ENCODE peak calls at places on chromosomes 16 and 17, in seven cellular contexts. C is neural progenitor cell, R is cardiac muscle cell, Z is tibial nerve, V is breast epithelium, K is thyroid gland, U is heart right ventricle. G is an unnamed sample.

GRCh38 chr17:76887809-76888208 is 19.6 kb downstream of the MGAT5B start:
- DNase-seq in U (no peak), V (no peak), K (no peak), C (no peak), Z (no peak), R (peak; percentile 4), G (no peak)

GRCh38 chr16:25855063-25855462 is 163.3 kb downstream of the HS3ST4 start:
- DNase-seq in Z (no peak), V (no peak), K (no peak), U (no peak), R (no peak), C (no peak), G (no peak)

GRCh38 chr16:28276301-28276700 is 16.0 kb upstream of the SBK1 start:
- DNase-seq in R (no peak), C (no peak), U (no peak), V (no peak), K (no peak), Z (no peak), G (no peak)

GRCh38 chr17:62140836-62141235 is 75.8 kb upstream of the MED13 start:
- DNase-seq in C (no peak), R (peak; percentile 67), K (peak; percentile 72), Z (no peak), V (no peak), U (no peak), G (no peak)

GRCh38 chr16:57279780-57280638 is 4.5 kb downstream of the PLLP start:
- DNase-seq in U (no peak), K (no peak), Z (no peak), V (no peak), R (no peak), C (no peak), G (no peak)

GRCh38 chr17:72253597-72253996 is 132.8 kb downstream of the SOX9 start:
- DNase-seq in U (no peak), R (no peak), V (no peak), C (no peak), K (no peak), Z (no peak), G (no peak)

GRCh38 chr17:10683853-10684252 is 13.5 kb downstream of the SCO1 start:
- DNase-seq in U (no peak), Z (no peak), R (peak; percentile 55), V (no peak), C (peak; percentile 41), K (no peak), G (no peak)

GRCh38 chr17:57475786-57476185 is 219.5 kb downstream of the MSI2 start:
- DNase-seq in C (peak; percentile 48), K (no peak), Z (no peak), U (no peak), R (no peak), V (no peak), G (no peak)

GRCh38 chr17:77606865-77607210 is 351.7 kb upstream of the TNRC6C start:
- DNase-seq in R (no peak), K (no peak), U (no peak), Z (no peak), C (no peak), V (no peak), G (no peak)

GRCh38 chr17:40017422-40018080 is 2.3 kb downstream of the CSF3 start:
- DNase-seq in V (no peak), C (no peak), K (no peak), U (peak; percentile 48), R (peak; percentile 12), Z (no peak), G (no peak)

GRCh38 chr17:16818821-16819683 is 129.0 kb downstream of the CCDC144A start:
- DNase-seq in Z (no peak), V (no peak), U (peak; percentile 17), C (no peak), K (no peak), R (no peak), G (no peak)

GRCh38 chr17:65389426-65389825 is 172.0 kb downstream of the AXIN2 start:
- DNase-seq in R (peak; percentile 33), Z (no peak), C (no peak), U (no peak), K (no peak), V (no peak), G (no peak)

GRCh38 chr16:27315333-27316037 is 1.7 kb downstream of the IL4R start:
- DNase-seq in K (no peak), Z (peak; percentile 48), U (peak; percentile 36), V (no peak), R (peak; percentile 84), C (peak; percentile 43), G (peak; percentile 23)

GRCh38 chr16:47971225-47971624 is 184.6 kb downstream of the ABCC12 start:
- DNase-seq in V (no peak), Z (no peak), K (no peak), R (no peak), C (no peak), U (no peak), G (no peak)

GRCh38 chr16:56732832-56733231 is 2.9 kb downstream of the NUP93 start:
- DNase-seq in U (no peak), V (no peak), K (no peak), R (no peak), Z (no peak), C (no peak), G (no peak)

GRCh38 chr17:80264048-80264792 is 3.6 kb downstream of the RNF213 start:
- DNase-seq in Z (no peak), K (no peak), U (no peak), V (no peak), C (no peak), R (no peak), G (no peak)

GRCh38 chr17:53924530-53925455 is 102.1 kb downstream of the KIF2B start:
- DNase-seq in V (no peak), R (no peak), C (peak; percentile 36), U (no peak), K (no peak), Z (no peak), G (no peak)

GRCh38 chr16:15509051-15509592 is 74.7 kb downstream of the BMERB1 start:
- DNase-seq in R (no peak), C (no peak), U (no peak), K (no peak), Z (no peak), V (peak; percentile 54), G (no peak)

GRCh38 chr17:3988297-3989120 is 24.3 kb upstream of the ATP2A3 start:
- DNase-seq in Z (no peak), K (no peak), C (no peak), V (no peak), R (peak; percentile 79), U (no peak), G (no peak)

DNA sequence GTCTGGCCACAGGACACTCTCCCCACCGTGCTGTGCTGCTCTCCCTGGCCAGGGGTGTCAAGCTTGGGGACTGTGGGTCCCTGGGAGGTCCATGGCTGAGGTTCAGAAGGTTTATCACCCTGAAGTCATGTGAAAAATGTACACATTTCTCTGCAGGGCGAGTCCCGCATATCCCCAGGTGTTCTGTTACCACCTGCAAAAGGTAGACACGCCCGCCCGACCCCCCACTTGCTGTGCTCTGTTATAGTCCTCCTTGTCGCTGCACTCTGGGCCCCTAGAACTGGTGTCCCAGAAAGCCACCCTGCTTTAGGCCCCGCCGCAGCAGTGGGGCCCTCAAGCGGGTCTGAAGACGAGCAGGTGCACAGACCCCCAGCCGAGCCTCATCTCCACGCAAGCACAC is 11.8 kb downstream of the JPT2 start:
- DNase-seq in C (no peak), Z (no peak), V (no peak), R (no peak), U (no peak), K (no peak), G (no peak)
- H3K4me3 ChIP-seq in C (no peak overlapping the region), Z (no peak overlapping the region), V (no peak overlapping the region), R (no peak overlapping the region), U (no peak overlapping the region), K (no peak overlapping the region), G (no peak overlapping the region)

DNA sequence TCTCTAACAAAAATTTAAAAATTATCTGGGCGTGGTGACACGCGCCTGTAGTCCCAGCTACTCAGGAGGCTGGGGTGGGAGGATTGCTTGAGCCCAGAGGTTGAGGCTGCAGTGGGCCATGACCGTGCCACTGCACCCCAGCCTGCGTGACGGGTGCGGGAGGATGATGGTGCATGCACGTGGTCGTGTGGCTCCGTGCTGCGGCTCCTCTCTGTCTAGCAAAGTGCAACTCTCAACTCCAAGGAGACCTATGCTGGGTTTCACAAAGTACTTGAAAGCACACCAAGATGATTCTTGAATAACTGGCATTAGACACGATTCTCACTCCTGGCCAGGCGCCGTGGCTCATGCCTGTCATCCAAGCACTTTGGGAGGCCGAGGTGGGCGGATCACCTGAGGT is 25.8 kb downstream of the NXN start:
- DNase-seq in C (no peak), Z (no peak), K (peak; percentile 27), V (no peak), U (no peak), R (no peak), G (no peak)
- H3K27ac ChIP-seq in C (no peak overlapping the region), Z (no peak overlapping the region), K (no peak overlapping the region), V (peak overlapping the region; percentile 32), U (no peak overlapping the region), R (peak overlapping the region; percentile 99), G (no peak overlapping the region)

DNA sequence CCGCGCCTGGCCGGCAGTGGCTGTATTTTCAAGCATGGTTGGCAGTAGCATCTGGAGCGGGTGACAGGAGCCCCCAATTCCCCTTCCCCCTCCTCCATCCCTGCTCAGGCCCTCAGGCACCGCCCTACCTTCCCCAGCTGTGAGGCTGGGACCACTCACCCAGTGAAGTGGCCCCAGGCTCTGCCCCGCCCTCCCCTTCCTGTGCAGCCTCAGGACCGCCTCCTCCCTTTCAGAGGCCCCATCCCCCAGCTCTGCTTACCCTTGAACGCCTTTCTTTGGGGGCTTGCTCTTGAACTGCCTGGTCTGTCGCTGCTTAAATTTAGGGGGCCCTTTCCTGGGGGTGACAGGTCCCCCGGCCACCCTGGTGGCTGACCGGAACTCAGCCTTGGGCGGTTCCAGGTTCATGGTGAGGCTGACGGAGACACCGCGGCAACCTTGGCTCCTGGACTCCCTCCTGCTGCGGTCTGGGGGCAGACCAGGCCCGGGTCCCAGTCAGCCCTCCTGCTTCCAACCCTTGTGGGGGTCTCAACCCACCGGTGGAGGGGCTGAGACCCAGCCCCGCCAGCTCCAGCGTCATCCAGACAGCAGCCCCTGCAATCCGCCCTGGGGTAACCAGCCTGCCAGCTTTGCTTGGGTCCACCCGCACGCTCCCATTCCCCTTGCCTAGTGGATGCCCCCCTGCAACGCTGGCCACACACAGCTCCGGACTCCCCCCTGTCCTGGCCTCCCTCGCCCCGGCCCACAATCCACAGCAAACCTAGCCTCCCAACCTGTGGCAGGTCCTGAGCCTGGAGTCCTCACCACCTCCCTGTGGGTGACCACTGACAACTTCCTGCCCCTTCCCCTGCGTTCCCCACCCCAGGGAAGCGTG is 3.2 kb downstream of the PDE6G start:
- DNase-seq in C (no peak), V (no peak), Z (no peak), R (peak; percentile 17), U (no peak), K (no peak), G (no peak)
- H3K4me3 ChIP-seq in C (no peak overlapping the region), V (no peak overlapping the region), Z (no peak overlapping the region), R (no peak overlapping the region), U (peak overlapping the region; percentile 40), K (no peak overlapping the region), G (no peak overlapping the region)

DNA sequence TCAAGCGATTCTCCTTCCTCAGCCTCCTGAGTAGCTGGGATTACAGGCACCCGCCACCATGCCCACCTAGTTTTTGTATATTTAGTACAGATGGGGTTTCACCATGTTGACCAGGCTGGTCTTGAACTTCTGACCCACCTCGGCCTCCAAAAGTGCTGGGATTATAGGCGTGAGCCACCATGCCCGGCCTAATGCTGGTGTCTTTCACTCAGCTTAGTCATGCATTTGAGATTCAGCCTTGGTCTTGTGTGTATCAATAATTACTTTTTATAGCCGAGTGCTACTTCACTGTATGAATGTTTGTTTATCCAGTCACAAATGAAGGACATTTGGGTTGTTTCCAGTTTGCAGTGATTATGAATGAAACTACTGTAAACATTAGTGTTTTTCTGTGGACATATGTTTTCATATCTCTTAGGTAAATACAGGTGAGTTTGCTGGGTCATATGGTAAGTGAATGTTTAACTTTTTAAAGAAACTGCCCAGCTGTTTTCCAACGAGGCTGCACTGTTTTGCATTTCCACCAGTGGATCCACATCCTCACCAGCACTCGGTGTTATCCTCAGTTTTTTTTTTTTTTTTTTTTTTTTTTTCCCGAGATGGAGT is 11.0 kb upstream of the PLCG2 start:
- DNase-seq in C (no peak), K (no peak), V (no peak), U (no peak), R (no peak), Z (no peak), G (no peak)
- H3K27ac ChIP-seq in C (no peak overlapping the region), K (no peak overlapping the region), V (no peak overlapping the region), U (no peak overlapping the region), R (no peak overlapping the region), Z (no peak overlapping the region), G (no peak overlapping the region)